ENCODE peak calls at places on chromosome 21, in ten cellular contexts. One of them, this sample, is unnamed.

GRCh38 chr21:45076245-45076661 is 1.9 kb downstream of the ADARB1 start:
- DNase-seq in gastrocnemius medialis: no peak
- DNase-seq in fibroblast of lung: no peak
- DNase-seq in neural progenitor cell: peak; percentile 30
- DNase-seq in ovary: no peak
- DNase-seq in kidney: no peak
- DNase-seq in sigmoid colon: peak; percentile 38
- DNase-seq in lower lobe of right lung: no peak
- DNase-seq in transverse colon: no peak
- DNase-seq in Panc1: no peak
- DNase-seq in this sample: no peak

GRCh38 chr21:40143822-40144525 is 276.7 kb downstream of the PCP4 start:
- DNase-seq in gastrocnemius medialis: no peak
- DNase-seq in fibroblast of lung: peak; percentile 37
- DNase-seq in neural progenitor cell: peak; percentile 77
- DNase-seq in ovary: peak; percentile 42
- DNase-seq in kidney: peak; percentile 69
- DNase-seq in sigmoid colon: no peak
- DNase-seq in lower lobe of right lung: no peak
- DNase-seq in transverse colon: peak; percentile 41
- DNase-seq in Panc1: peak; percentile 8
- DNase-seq in this sample: peak; percentile 53

GRCh38 chr21:46429754-46430681 is 28.7 kb upstream of the DIP2A start:
- DNase-seq in gastrocnemius medialis: no peak
- DNase-seq in fibroblast of lung: no peak
- DNase-seq in neural progenitor cell: no peak
- DNase-seq in ovary: no peak
- DNase-seq in kidney: peak; percentile 56
- DNase-seq in sigmoid colon: no peak
- DNase-seq in lower lobe of right lung: peak; percentile 41
- DNase-seq in transverse colon: no peak
- DNase-seq in Panc1: no peak
- DNase-seq in this sample: peak; percentile 45

GRCh38 chr21:34890724-34891609 is 158.1 kb downstream of the RUNX1 start:
- DNase-seq in gastrocnemius medialis: peak; percentile 6
- DNase-seq in fibroblast of lung: peak; percentile 61
- DNase-seq in neural progenitor cell: peak; percentile 72
- DNase-seq in ovary: peak; percentile 50
- DNase-seq in kidney: peak; percentile 75
- DNase-seq in sigmoid colon: peak; percentile 75
- DNase-seq in lower lobe of right lung: peak; percentile 59
- DNase-seq in transverse colon: peak; percentile 30
- DNase-seq in Panc1: no peak
- DNase-seq in this sample: no peak

GRCh38 chr21:14523234-14523633 is 22.9 kb downstream of the SAMSN1 start:
- DNase-seq in gastrocnemius medialis: no peak
- DNase-seq in fibroblast of lung: no peak
- DNase-seq in neural progenitor cell: no peak
- DNase-seq in ovary: no peak
- DNase-seq in kidney: no peak
- DNase-seq in sigmoid colon: no peak
- DNase-seq in lower lobe of right lung: no peak
- DNase-seq in transverse colon: no peak
- DNase-seq in Panc1: no peak
- DNase-seq in this sample: peak; percentile 28

GRCh38 chr21:39756285-39756684 is 11.3 kb downstream of the IGSF5 start:
- DNase-seq in gastrocnemius medialis: no peak
- DNase-seq in fibroblast of lung: no peak
- DNase-seq in neural progenitor cell: no peak
- DNase-seq in ovary: no peak
- DNase-seq in kidney: no peak
- DNase-seq in sigmoid colon: no peak
- DNase-seq in lower lobe of right lung: no peak
- DNase-seq in transverse colon: no peak
- DNase-seq in Panc1: no peak
- DNase-seq in this sample: no peak

GRCh38 chr21:37380349-37381323 is 14.1 kb downstream of the DYRK1A start:
- DNase-seq in gastrocnemius medialis: no peak
- DNase-seq in fibroblast of lung: no peak
- DNase-seq in neural progenitor cell: peak; percentile 21
- DNase-seq in ovary: no peak
- DNase-seq in kidney: no peak
- DNase-seq in sigmoid colon: no peak
- DNase-seq in lower lobe of right lung: no peak
- DNase-seq in transverse colon: no peak
- DNase-seq in Panc1: no peak
- DNase-seq in this sample: peak; percentile 61

GRCh38 chr21:16002872-16003466 is 273.2 kb downstream of the USP25 start:
- DNase-seq in gastrocnemius medialis: no peak
- DNase-seq in fibroblast of lung: peak; percentile 66
- DNase-seq in neural progenitor cell: no peak
- DNase-seq in ovary: no peak
- DNase-seq in kidney: no peak
- DNase-seq in sigmoid colon: no peak
- DNase-seq in lower lobe of right lung: no peak
- DNase-seq in transverse colon: no peak
- DNase-seq in Panc1: no peak
- DNase-seq in this sample: no peak

GRCh38 chr21:35437941-35438340 is 388.8 kb upstream of the RUNX1 start:
- DNase-seq in gastrocnemius medialis: no peak
- DNase-seq in fibroblast of lung: no peak
- DNase-seq in neural progenitor cell: no peak
- DNase-seq in ovary: no peak
- DNase-seq in kidney: no peak
- DNase-seq in sigmoid colon: no peak
- DNase-seq in lower lobe of right lung: no peak
- DNase-seq in transverse colon: no peak
- DNase-seq in Panc1: no peak
- DNase-seq in this sample: no peak

GRCh38 chr21:45990741-45991605 is 9.4 kb downstream of the COL6A1 start:
- DNase-seq in gastrocnemius medialis: no peak
- DNase-seq in fibroblast of lung: no peak
- DNase-seq in neural progenitor cell: no peak
- DNase-seq in ovary: peak; percentile 44
- DNase-seq in kidney: peak; percentile 60
- DNase-seq in sigmoid colon: peak; percentile 67
- DNase-seq in lower lobe of right lung: peak; percentile 43
- DNase-seq in transverse colon: peak; percentile 9
- DNase-seq in Panc1: no peak
- DNase-seq in this sample: peak; percentile 41

GRCh38 chr21:40074198-40074597 is 207.0 kb downstream of the PCP4 start:
- DNase-seq in gastrocnemius medialis: no peak
- DNase-seq in fibroblast of lung: no peak
- DNase-seq in neural progenitor cell: no peak
- DNase-seq in ovary: no peak
- DNase-seq in kidney: no peak
- DNase-seq in sigmoid colon: no peak
- DNase-seq in lower lobe of right lung: no peak
- DNase-seq in transverse colon: no peak
- DNase-seq in Panc1: no peak
- DNase-seq in this sample: no peak

GRCh38 chr21:44930543-44930981 is 9.3 kb upstream of the SLX9 start:
- DNase-seq in gastrocnemius medialis: no peak
- DNase-seq in fibroblast of lung: no peak
- DNase-seq in neural progenitor cell: no peak
- DNase-seq in ovary: no peak
- DNase-seq in kidney: peak; percentile 78
- DNase-seq in sigmoid colon: no peak
- DNase-seq in lower lobe of right lung: peak; percentile 57
- DNase-seq in transverse colon: peak; percentile 39
- DNase-seq in Panc1: no peak
- DNase-seq in this sample: no peak

GRCh38 chr21:34913786-34914185 is 135.3 kb downstream of the RUNX1 start:
- DNase-seq in gastrocnemius medialis: no peak
- DNase-seq in fibroblast of lung: peak; percentile 61
- DNase-seq in neural progenitor cell: no peak
- DNase-seq in ovary: no peak
- DNase-seq in kidney: no peak
- DNase-seq in sigmoid colon: no peak
- DNase-seq in lower lobe of right lung: no peak
- DNase-seq in transverse colon: no peak
- DNase-seq in Panc1: no peak
- DNase-seq in this sample: no peak

GRCh38 chr21:26144026-26144425 is 26.5 kb downstream of the APP start:
- DNase-seq in gastrocnemius medialis: no peak
- DNase-seq in fibroblast of lung: no peak
- DNase-seq in neural progenitor cell: no peak
- DNase-seq in ovary: no peak
- DNase-seq in kidney: no peak
- DNase-seq in sigmoid colon: no peak
- DNase-seq in lower lobe of right lung: no peak
- DNase-seq in transverse colon: no peak
- DNase-seq in Panc1: no peak
- DNase-seq in this sample: no peak

GRCh38 chr21:42466700-42467612 is 29.1 kb downstream of the RSPH1 start:
- DNase-seq in gastrocnemius medialis: no peak
- DNase-seq in fibroblast of lung: peak; percentile 32
- DNase-seq in neural progenitor cell: peak; percentile 55
- DNase-seq in ovary: no peak
- DNase-seq in kidney: peak; percentile 53
- DNase-seq in sigmoid colon: no peak
- DNase-seq in lower lobe of right lung: no peak
- DNase-seq in transverse colon: peak; percentile 41
- DNase-seq in Panc1: no peak
- DNase-seq in this sample: peak; percentile 56
- TF ChIP-seq CTCF in gastrocnemius medialis: peak; percentile 30
- TF ChIP-seq CTCF in fibroblast of lung: peak; percentile 17
- TF ChIP-seq CTCF in neural progenitor cell: peak; percentile 37
- TF ChIP-seq CTCF in ovary: no peak
- TF ChIP-seq CTCF in kidney: no peak
- TF ChIP-seq CTCF in sigmoid colon: no peak
- TF ChIP-seq CTCF in lower lobe of right lung: peak; percentile 32
- TF ChIP-seq CTCF in transverse colon: peak; percentile 20
- TF ChIP-seq CTCF in Panc1: no peak
- TF ChIP-seq CTCF in this sample: peak; percentile 41

DNA sequence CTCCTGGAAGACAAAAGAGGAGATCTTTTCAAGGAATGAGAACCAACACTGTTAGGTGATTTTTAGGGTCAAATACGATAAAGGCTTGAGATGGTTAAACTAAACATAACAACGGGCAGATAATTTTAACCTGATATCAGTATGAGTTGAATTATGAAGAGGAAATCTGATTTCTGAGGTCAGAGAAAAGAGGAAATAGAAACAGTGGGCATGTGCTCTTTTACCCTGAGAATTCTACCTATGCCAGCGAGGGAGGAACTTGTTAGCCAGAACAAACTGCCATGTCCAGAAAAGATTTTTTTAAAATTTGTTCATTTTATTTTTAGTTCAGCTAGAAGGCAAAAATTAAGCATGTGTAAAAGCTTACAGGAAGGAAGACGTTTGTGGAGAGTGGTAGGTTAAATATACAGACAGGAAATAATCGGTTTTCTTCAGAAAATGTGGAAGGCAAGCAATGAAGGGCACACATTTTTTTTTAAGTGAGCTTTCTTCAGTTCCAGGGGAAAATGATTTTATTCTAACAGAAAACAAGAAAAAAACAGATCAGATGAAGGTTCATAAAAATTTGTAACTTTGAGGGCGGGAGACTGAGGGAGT is 1745.3 kb downstream of the MRPL39 start:
- DNase-seq in gastrocnemius medialis: no peak
- DNase-seq in fibroblast of lung: no peak
- DNase-seq in neural progenitor cell: no peak
- DNase-seq in ovary: no peak
- DNase-seq in kidney: no peak
- DNase-seq in sigmoid colon: no peak
- DNase-seq in lower lobe of right lung: no peak
- DNase-seq in transverse colon: no peak
- DNase-seq in Panc1: no peak
- DNase-seq in this sample: no peak
- H3K27ac ChIP-seq in gastrocnemius medialis: no peak overlapping the region
- H3K27ac ChIP-seq in fibroblast of lung: no peak overlapping the region
- H3K27ac ChIP-seq in neural progenitor cell: no peak overlapping the region
- H3K27ac ChIP-seq in ovary: no peak overlapping the region
- H3K27ac ChIP-seq in kidney: no peak overlapping the region
- H3K27ac ChIP-seq in sigmoid colon: no peak overlapping the region
- H3K27ac ChIP-seq in lower lobe of right lung: no peak overlapping the region
- H3K27ac ChIP-seq in transverse colon: no peak overlapping the region
- H3K27ac ChIP-seq in Panc1: no peak overlapping the region
- H3K27ac ChIP-seq in this sample: no peak overlapping the region

GRCh38 chr21:31580866-31581276 is 78.6 kb upstream of the SOD1 start:
- DNase-seq in gastrocnemius medialis: no peak
- DNase-seq in fibroblast of lung: peak; percentile 72
- DNase-seq in neural progenitor cell: peak; percentile 83
- DNase-seq in ovary: peak; percentile 66
- DNase-seq in kidney: no peak
- DNase-seq in sigmoid colon: peak; percentile 70
- DNase-seq in lower lobe of right lung: peak; percentile 72
- DNase-seq in transverse colon: peak; percentile 70
- DNase-seq in Panc1: peak; percentile 50
- DNase-seq in this sample: peak; percentile 62
- TF ChIP-seq CTCF in gastrocnemius medialis: peak; percentile 40
- TF ChIP-seq CTCF in fibroblast of lung: peak; percentile 70
- TF ChIP-seq CTCF in neural progenitor cell: peak; percentile 84
- TF ChIP-seq CTCF in ovary: peak; percentile 35
- TF ChIP-seq CTCF in kidney: peak; percentile 91
- TF ChIP-seq CTCF in sigmoid colon: peak; percentile 13
- TF ChIP-seq CTCF in lower lobe of right lung: peak; percentile 89
- TF ChIP-seq CTCF in transverse colon: peak; percentile 73
- TF ChIP-seq CTCF in Panc1: peak; percentile 80
- TF ChIP-seq CTCF in this sample: peak; percentile 75

GRCh38 chr21:29347274-29347681 is 48.6 kb downstream of the BACH1 start:
- DNase-seq in gastrocnemius medialis: no peak
- DNase-seq in fibroblast of lung: peak; percentile 71
- DNase-seq in neural progenitor cell: no peak
- DNase-seq in ovary: no peak
- DNase-seq in kidney: no peak
- DNase-seq in sigmoid colon: no peak
- DNase-seq in lower lobe of right lung: no peak
- DNase-seq in transverse colon: peak; percentile 11
- DNase-seq in Panc1: no peak
- DNase-seq in this sample: no peak

GRCh38 chr21:29346771-29347170 is 48.0 kb downstream of the BACH1 start:
- DNase-seq in gastrocnemius medialis: no peak
- DNase-seq in fibroblast of lung: no peak
- DNase-seq in neural progenitor cell: no peak
- DNase-seq in ovary: no peak
- DNase-seq in kidney: no peak
- DNase-seq in sigmoid colon: no peak
- DNase-seq in lower lobe of right lung: no peak
- DNase-seq in transverse colon: no peak
- DNase-seq in Panc1: no peak
- DNase-seq in this sample: no peak

GRCh38 chr21:29349702-29350101 is 51.0 kb downstream of the BACH1 start:
- DNase-seq in gastrocnemius medialis: no peak
- DNase-seq in fibroblast of lung: no peak
- DNase-seq in neural progenitor cell: no peak
- DNase-seq in ovary: no peak
- DNase-seq in kidney: no peak
- DNase-seq in sigmoid colon: no peak
- DNase-seq in lower lobe of right lung: peak; percentile 55
- DNase-seq in transverse colon: no peak
- DNase-seq in Panc1: no peak
- DNase-seq in this sample: no peak

GRCh38 chr21:29343517-29343916 is 44.8 kb downstream of the BACH1 start:
- DNase-seq in gastrocnemius medialis: no peak
- DNase-seq in fibroblast of lung: peak; percentile 71
- DNase-seq in neural progenitor cell: no peak
- DNase-seq in ovary: no peak
- DNase-seq in kidney: no peak
- DNase-seq in sigmoid colon: no peak
- DNase-seq in lower lobe of right lung: no peak
- DNase-seq in transverse colon: no peak
- DNase-seq in Panc1: no peak
- DNase-seq in this sample: no peak

GRCh38 chr21:29346281-29346680 is 47.6 kb downstream of the BACH1 start:
- DNase-seq in gastrocnemius medialis: no peak
- DNase-seq in fibroblast of lung: no peak
- DNase-seq in neural progenitor cell: no peak
- DNase-seq in ovary: no peak
- DNase-seq in kidney: no peak
- DNase-seq in sigmoid colon: no peak
- DNase-seq in lower lobe of right lung: no peak
- DNase-seq in transverse colon: no peak
- DNase-seq in Panc1: no peak
- DNase-seq in this sample: peak; percentile 59
- H3K27ac ChIP-seq in gastrocnemius medialis: no peak overlapping the region
- H3K27ac ChIP-seq in fibroblast of lung: peak overlapping the region; percentile 64
- H3K27ac ChIP-seq in neural progenitor cell: no peak overlapping the region
- H3K27ac ChIP-seq in ovary: no peak overlapping the region
- H3K27ac ChIP-seq in kidney: peak overlapping the region; percentile 22
- H3K27ac ChIP-seq in sigmoid colon: no peak overlapping the region
- H3K27ac ChIP-seq in lower lobe of right lung: no peak overlapping the region
- H3K27ac ChIP-seq in transverse colon: no peak overlapping the region
- H3K27ac ChIP-seq in Panc1: no peak overlapping the region
- H3K27ac ChIP-seq in this sample: no peak overlapping the region